ENCODE peak calls at places on chromosome 4, in six cellular contexts. One of them, this sample, is unnamed.
A peak's percentile ranks its signal among the peaks of the same experiment; 100 is the strongest.

GRCh38 chr4:98055800-98056501 is 87.3 kb downstream of the STPG2 start:
- DNase-seq in NT2/D1: no peak
- DNase-seq in mucosa of gallbladder: no peak
- DNase-seq in NCI-H345: no peak
- DNase-seq in CMK: no peak
- DNase-seq in ureter: no peak
- DNase-seq in this sample: no peak

GRCh38 chr4:169975131-169975836 is 50.9 kb downstream of the MFAP3L start:
- DNase-seq in NT2/D1: no peak
- DNase-seq in mucosa of gallbladder: no peak
- DNase-seq in NCI-H345: no peak
- DNase-seq in CMK: no peak
- DNase-seq in ureter: no peak
- DNase-seq in this sample: no peak

GRCh38 chr4:110108470-110108869 is 89.9 kb downstream of the ELOVL6 start:
- DNase-seq in NT2/D1: no peak
- DNase-seq in mucosa of gallbladder: no peak
- DNase-seq in NCI-H345: no peak
- DNase-seq in CMK: no peak
- DNase-seq in ureter: no peak
- DNase-seq in this sample: no peak

GRCh38 chr4:20364969-20365368 is 113.3 kb downstream of the SLIT2 start:
- DNase-seq in NT2/D1: no peak
- DNase-seq in mucosa of gallbladder: no peak
- DNase-seq in NCI-H345: no peak
- DNase-seq in CMK: no peak
- DNase-seq in ureter: no peak
- DNase-seq in this sample: no peak

GRCh38 chr4:153447175-153447887 is 18.8 kb upstream of the TMEM131L start:
- DNase-seq in NT2/D1: no peak
- DNase-seq in mucosa of gallbladder: no peak
- DNase-seq in NCI-H345: no peak
- DNase-seq in CMK: no peak
- DNase-seq in ureter: no peak
- DNase-seq in this sample: no peak

GRCh38 chr4:145339075-145339725 is 142.5 kb upstream of the SMAD1 start:
- DNase-seq in NT2/D1: no peak
- DNase-seq in mucosa of gallbladder: no peak
- DNase-seq in NCI-H345: no peak
- DNase-seq in CMK: no peak
- DNase-seq in ureter: no peak
- DNase-seq in this sample: no peak

GRCh38 chr4:2042947-2043395 is 16.2 kb upstream of the NAT8L start:
- DNase-seq in NT2/D1: no peak
- DNase-seq in mucosa of gallbladder: no peak
- DNase-seq in NCI-H345: no peak
- DNase-seq in CMK: no peak
- DNase-seq in ureter: no peak
- DNase-seq in this sample: no peak

GRCh38 chr4:109296545-109296944 is 5.9 kb downstream of the COL25A1 start:
- DNase-seq in NT2/D1: no peak
- DNase-seq in mucosa of gallbladder: no peak
- DNase-seq in NCI-H345: no peak
- DNase-seq in CMK: no peak
- DNase-seq in ureter: no peak
- DNase-seq in this sample: no peak

GRCh38 chr4:88705223-88705622 is 7.6 kb upstream of the NAP1L5 start:
- DNase-seq in NT2/D1: no peak
- DNase-seq in mucosa of gallbladder: no peak
- DNase-seq in NCI-H345: no peak
- DNase-seq in CMK: no peak
- DNase-seq in ureter: no peak
- DNase-seq in this sample: no peak

GRCh38 chr4:62601737-62602136 is 1401.6 kb downstream of the ADGRL3 start:
- DNase-seq in NT2/D1: no peak
- DNase-seq in mucosa of gallbladder: no peak
- DNase-seq in NCI-H345: no peak
- DNase-seq in CMK: no peak
- DNase-seq in ureter: no peak
- DNase-seq in this sample: no peak

GRCh38 chr4:125811892-125812291 is 497.1 kb downstream of the FAT4 start:
- DNase-seq in NT2/D1: no peak
- DNase-seq in mucosa of gallbladder: no peak
- DNase-seq in NCI-H345: no peak
- DNase-seq in CMK: no peak
- DNase-seq in ureter: no peak
- DNase-seq in this sample: no peak

GRCh38 chr4:11904117-11904535 is 475.4 kb upstream of the HS3ST1 start:
- DNase-seq in NT2/D1: no peak
- DNase-seq in mucosa of gallbladder: peak; percentile 57
- DNase-seq in NCI-H345: no peak
- DNase-seq in CMK: no peak
- DNase-seq in ureter: peak; percentile 80
- DNase-seq in this sample: no peak

GRCh38 chr4:158652920-158653319 is 18.8 kb downstream of the C4orf46 start:
- DNase-seq in NT2/D1: no peak
- DNase-seq in mucosa of gallbladder: no peak
- DNase-seq in NCI-H345: no peak
- DNase-seq in CMK: no peak
- DNase-seq in ureter: no peak
- DNase-seq in this sample: no peak

GRCh38 chr4:56342746-56343145 is 44.5 kb downstream of the AASDH start:
- DNase-seq in NT2/D1: no peak
- DNase-seq in mucosa of gallbladder: no peak
- DNase-seq in NCI-H345: no peak
- DNase-seq in CMK: no peak
- DNase-seq in ureter: no peak
- DNase-seq in this sample: no peak

GRCh38 chr4:106996490-106996889 is 39.6 kb downstream of the DKK2 start:
- DNase-seq in NT2/D1: no peak
- DNase-seq in mucosa of gallbladder: no peak
- DNase-seq in NCI-H345: no peak
- DNase-seq in CMK: no peak
- DNase-seq in ureter: no peak
- DNase-seq in this sample: no peak

GRCh38 chr4:75637176-75637575 is 6.8 kb upstream of the CDKL2 start:
- DNase-seq in NT2/D1: no peak
- DNase-seq in mucosa of gallbladder: no peak
- DNase-seq in NCI-H345: no peak
- DNase-seq in CMK: no peak
- DNase-seq in ureter: no peak
- DNase-seq in this sample: no peak

GRCh38 chr4:77342170-77342810 is 185.3 kb downstream of the CCNG2 start:
- DNase-seq in NT2/D1: no peak
- DNase-seq in mucosa of gallbladder: no peak
- DNase-seq in NCI-H345: no peak
- DNase-seq in CMK: no peak
- DNase-seq in ureter: no peak
- DNase-seq in this sample: no peak

GRCh38 chr4:165709973-165710526 is 163.0 kb upstream of the TLL1 start:
- DNase-seq in NT2/D1: no peak
- DNase-seq in mucosa of gallbladder: no peak
- DNase-seq in NCI-H345: no peak
- DNase-seq in CMK: no peak
- DNase-seq in ureter: no peak
- DNase-seq in this sample: no peak

GRCh38 chr4:186191266-186192067 is at the start of gene CYP4V2:
- DNase-seq in NT2/D1: no peak
- DNase-seq in mucosa of gallbladder: peak; percentile 80
- DNase-seq in NCI-H345: peak; percentile 66
- DNase-seq in CMK: peak; percentile 58
- DNase-seq in ureter: peak; percentile 88
- DNase-seq in this sample: peak; percentile 84

GRCh38 chr4:168051526-168051925 is 40.8 kb upstream of the ANXA10 start:
- DNase-seq in NT2/D1: no peak
- DNase-seq in mucosa of gallbladder: no peak
- DNase-seq in NCI-H345: no peak
- DNase-seq in CMK: no peak
- DNase-seq in ureter: no peak
- DNase-seq in this sample: no peak

GRCh38 chr4:83440148-83440814 is 15.3 kb downstream of the HELQ start:
- DNase-seq in NT2/D1: no peak
- DNase-seq in mucosa of gallbladder: no peak
- DNase-seq in NCI-H345: no peak
- DNase-seq in CMK: no peak
- DNase-seq in ureter: no peak
- DNase-seq in this sample: no peak

GRCh38 chr4:138175337-138175794 is 66.8 kb downstream of the SLC7A11 start:
- DNase-seq in NT2/D1: no peak
- DNase-seq in mucosa of gallbladder: no peak
- DNase-seq in NCI-H345: peak; percentile 85
- DNase-seq in CMK: no peak
- DNase-seq in ureter: no peak
- DNase-seq in this sample: no peak

GRCh38 chr4:154807042-154807630 is 26.1 kb downstream of the RBM46 start:
- DNase-seq in NT2/D1: no peak
- DNase-seq in mucosa of gallbladder: no peak
- DNase-seq in NCI-H345: no peak
- DNase-seq in CMK: no peak
- DNase-seq in ureter: no peak
- DNase-seq in this sample: no peak

GRCh38 chr4:3582091-3582475 is 49.9 kb upstream of the LRPAP1 start:
- DNase-seq in NT2/D1: no peak
- DNase-seq in mucosa of gallbladder: no peak
- DNase-seq in NCI-H345: no peak
- DNase-seq in CMK: no peak
- DNase-seq in ureter: no peak
- DNase-seq in this sample: no peak

GRCh38 chr4:169070071-169070894 is 60.2 kb upstream of the CBR4 start:
- DNase-seq in NT2/D1: peak; percentile 64
- DNase-seq in mucosa of gallbladder: peak; percentile 80
- DNase-seq in NCI-H345: peak; percentile 89
- DNase-seq in CMK: no peak
- DNase-seq in ureter: peak; percentile 78
- DNase-seq in this sample: no peak

GRCh38 chr4:66073961-66074360 is 403.7 kb upstream of the EPHA5 start:
- DNase-seq in NT2/D1: no peak
- DNase-seq in mucosa of gallbladder: no peak
- DNase-seq in NCI-H345: no peak
- DNase-seq in CMK: no peak
- DNase-seq in ureter: no peak
- DNase-seq in this sample: no peak

GRCh38 chr4:150384249-150384648 is 197.7 kb upstream of the MAB21L2 start:
- DNase-seq in NT2/D1: no peak
- DNase-seq in mucosa of gallbladder: no peak
- DNase-seq in NCI-H345: no peak
- DNase-seq in CMK: no peak
- DNase-seq in ureter: no peak
- DNase-seq in this sample: no peak

GRCh38 chr4:152975615-152976465 is 39.7 kb downstream of the FHDC1 start:
- DNase-seq in NT2/D1: no peak
- DNase-seq in mucosa of gallbladder: no peak
- DNase-seq in NCI-H345: no peak
- DNase-seq in CMK: no peak
- DNase-seq in ureter: no peak
- DNase-seq in this sample: no peak

GRCh38 chr4:83255584-83255983 is 29.0 kb downstream of the COQ2 start:
- DNase-seq in NT2/D1: no peak
- DNase-seq in mucosa of gallbladder: no peak
- DNase-seq in NCI-H345: no peak
- DNase-seq in CMK: no peak
- DNase-seq in ureter: no peak
- DNase-seq in this sample: no peak

GRCh38 chr4:38943355-38943754 is 75.7 kb downstream of the FAM114A1 start:
- DNase-seq in NT2/D1: no peak
- DNase-seq in mucosa of gallbladder: peak; percentile 80
- DNase-seq in NCI-H345: peak; percentile 13
- DNase-seq in CMK: no peak
- DNase-seq in ureter: peak; percentile 77
- DNase-seq in this sample: no peak

GRCh38 chr4:157514711-157515110 is 294.2 kb downstream of the GRIA2 start:
- DNase-seq in NT2/D1: peak; percentile 1
- DNase-seq in mucosa of gallbladder: no peak
- DNase-seq in NCI-H345: no peak
- DNase-seq in CMK: no peak
- DNase-seq in ureter: no peak
- DNase-seq in this sample: no peak